ENCODE peak calls at places on chromosomes 5 and 9, in seven cellular contexts. S is HepG2, B is HCT116, E is GM12878, L is SK-N-SH, Y is K562, U is H1. F is an unnamed sample.
A peak's percentile ranks its signal among the peaks of the same experiment; 100 is the strongest.

GRCh38 chr5:11504794-11505193 is 399.5 kb downstream of the CTNND2 start:
- DNase-seq in S (no peak), B (no peak), E (no peak), L (no peak), Y (no peak), U (peak; percentile 9), F (no peak)

GRCh38 chr5:91194861-91195460 is 188.2 kb downstream of the ARRDC3 start:
- DNase-seq in S (no peak), B (no peak), E (no peak), L (no peak), Y (no peak), U (no peak), F (no peak)

GRCh38 chr9:684950-685340 is 156.6 kb upstream of the DMRT1 start:
- DNase-seq in S (peak; percentile 59), B (no peak), E (no peak), L (no peak), Y (no peak), U (no peak), F (no peak)

GRCh38 chr9:88312517-88313103 is 75.6 kb upstream of the SPIN1 start:
- DNase-seq in S (no peak), B (no peak), E (no peak), L (no peak), Y (no peak), U (no peak), F (no peak)

GRCh38 chr9:967851-968641 is 8.4 kb upstream of the DMRT3 start:
- DNase-seq in S (no peak), B (no peak), E (no peak), L (no peak), Y (no peak), U (no peak), F (peak; percentile 78)

GRCh38 chr5:54965806-54966205 is 19.6 kb downstream of the ESM1 start:
- DNase-seq in S (no peak), B (no peak), E (no peak), L (no peak), Y (no peak), U (no peak), F (peak; percentile 19)

GRCh38 chr5:124773291-124774001 is 27.0 kb upstream of the ZNF608 start:
- DNase-seq in S (no peak), B (no peak), E (no peak), L (peak; percentile 16), Y (no peak), U (no peak), F (no peak)

GRCh38 chr5:113271753-113272454 is 162.9 kb downstream of the TSSK1B start:
- DNase-seq in S (no peak), B (no peak), E (no peak), L (no peak), Y (no peak), U (no peak), F (no peak)

GRCh38 chr5:157571357-157571827 is 4.2 kb downstream of the ADAM19 start:
- DNase-seq in S (no peak), B (no peak), E (peak; percentile 75), L (no peak), Y (no peak), U (peak; percentile 23), F (no peak)

GRCh38 chr5:173323121-173323798 is 5.0 kb downstream of the STC2 start:
- DNase-seq in S (no peak), B (no peak), E (no peak), L (no peak), Y (no peak), U (no peak), F (peak; percentile 58)

GRCh38 chr5:103441523-103441922 is 121.1 kb downstream of the NUDT12 start:
- DNase-seq in S (no peak), B (no peak), E (no peak), L (no peak), Y (no peak), U (no peak), F (no peak)

GRCh38 chr9:71766663-71767062 is 1.6 kb downstream of the CEMIP2 start:
- DNase-seq in S (peak; percentile 87), B (no peak), E (peak; percentile 9), L (no peak), Y (no peak), U (no peak), F (no peak)

GRCh38 chr9:71769175-71770165 is 1.2 kb upstream of the CEMIP2 start:
- DNase-seq in S (peak; percentile 78), B (peak; percentile 75), E (no peak), L (peak; percentile 37), Y (peak; percentile 37), U (no peak), F (peak; percentile 23)

GRCh38 chr9:71765693-71766092 is 2.6 kb downstream of the CEMIP2 start:
- DNase-seq in S (peak; percentile 79), B (no peak), E (no peak), L (no peak), Y (no peak), U (no peak), F (no peak)

GRCh38 chr9:71768388-71769174 is at the start of gene CEMIP2:
- DNase-seq in S (peak; percentile 71), B (peak; percentile 62), E (no peak), L (peak; percentile 91), Y (peak; percentile 87), U (no peak), F (peak; percentile 50)

DNA sequence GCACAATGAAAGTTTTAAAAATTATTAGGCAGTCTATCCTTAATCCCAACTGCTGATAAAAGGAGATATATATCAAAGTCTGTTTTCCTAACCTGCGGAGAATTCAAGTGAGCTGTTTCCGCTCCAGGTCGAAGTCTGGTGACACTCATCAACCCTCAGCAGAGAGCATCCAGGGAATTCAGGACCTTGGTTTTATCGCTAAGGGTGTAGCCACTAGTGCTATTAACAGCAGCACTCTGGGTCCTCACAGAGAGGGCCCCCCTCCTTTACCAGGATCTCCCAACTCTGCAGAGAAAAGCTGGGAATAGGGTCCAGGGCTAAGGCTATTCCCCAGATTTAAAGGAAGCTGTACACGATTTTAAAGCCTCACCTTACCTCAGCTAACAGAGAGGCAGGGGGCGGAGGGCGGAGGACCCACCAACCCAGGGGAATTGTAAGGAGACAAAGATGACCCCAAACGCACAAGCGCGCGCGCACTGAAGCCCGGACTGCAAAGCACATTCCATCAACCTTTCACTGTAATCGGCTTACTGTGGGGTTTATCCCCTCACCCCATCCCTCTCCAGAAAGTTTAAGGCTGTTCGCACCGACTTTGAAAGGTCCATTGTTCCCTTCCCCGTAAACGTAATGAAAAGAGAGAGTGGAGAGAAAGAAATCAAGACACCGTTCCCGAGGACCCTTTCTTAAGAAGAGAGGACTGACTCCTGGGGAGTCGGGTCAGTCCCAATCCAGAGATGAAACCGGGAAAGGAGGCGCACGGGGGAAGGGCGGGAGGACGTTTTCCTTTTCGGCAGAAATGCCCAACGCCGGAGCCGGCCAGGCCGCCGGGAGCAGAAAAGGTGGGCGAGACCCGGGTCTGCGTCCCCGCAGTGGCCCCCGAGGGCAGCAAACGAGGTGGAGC is 642 bp downstream of the CEMIP2 start:
- DNase-seq in S (no peak), B (no peak), E (no peak), L (no peak), Y (peak; percentile 16), U (no peak), F (peak; percentile 11)
- TF ChIP-seq JUND in S (no peak), B (no peak), E (no peak), L (no peak), Y (no peak), U (no peak), F (no peak)

GRCh38 chr9:22238809-22239684 is 207.6 kb upstream of the DMRTA1 start:
- DNase-seq in S (peak; percentile 40), B (peak; percentile 37), E (no peak), L (no peak), Y (no peak), U (no peak), F (peak; percentile 62)
- TF ChIP-seq JUND in S (no peak), B (no peak), E (no peak), L (no peak), Y (no peak), U (no peak), F (no peak)

DNA sequence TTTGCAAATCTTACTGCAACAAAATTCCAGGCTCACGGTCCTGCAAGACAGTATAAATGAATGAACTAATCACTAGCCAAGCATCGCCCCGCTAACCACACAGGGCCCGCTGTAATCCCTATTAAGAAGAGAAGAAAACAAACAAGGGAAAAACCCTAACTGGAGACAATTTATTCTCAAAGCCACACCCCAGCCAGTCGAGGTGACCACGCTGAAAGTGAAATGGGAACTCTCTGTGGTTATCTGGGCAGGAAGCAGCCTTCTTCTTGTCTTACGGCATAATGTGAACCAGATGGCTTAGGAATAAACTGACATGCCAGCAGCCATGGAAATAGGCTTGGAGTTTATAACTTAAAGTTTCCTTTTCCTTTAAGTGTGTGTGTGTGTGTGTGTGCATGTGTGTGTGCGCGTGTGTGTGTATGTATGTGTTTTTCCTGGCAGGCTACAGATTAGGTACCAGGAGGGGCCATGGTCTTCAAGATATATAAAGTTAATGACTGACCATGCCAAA is 120.2 kb downstream of the SEMA6A start:
- DNase-seq in S (no peak), B (no peak), E (peak; percentile 63), L (peak; percentile 58), Y (no peak), U (no peak), F (no peak)
- TF ChIP-seq JUND in S (no peak), B (no peak), E (no peak), L (peak; percentile 60), Y (no peak), U (no peak), F (no peak)

GRCh38 chr5:79193643-79194042 is 42.3 kb upstream of the JMY start:
- DNase-seq in S (no peak), B (no peak), E (no peak), L (no peak), Y (no peak), U (no peak), F (no peak)
- TF ChIP-seq JUND in S (no peak), B (no peak), E (no peak), L (no peak), Y (peak; percentile 41), U (no peak), F (peak; percentile 47)

DNA sequence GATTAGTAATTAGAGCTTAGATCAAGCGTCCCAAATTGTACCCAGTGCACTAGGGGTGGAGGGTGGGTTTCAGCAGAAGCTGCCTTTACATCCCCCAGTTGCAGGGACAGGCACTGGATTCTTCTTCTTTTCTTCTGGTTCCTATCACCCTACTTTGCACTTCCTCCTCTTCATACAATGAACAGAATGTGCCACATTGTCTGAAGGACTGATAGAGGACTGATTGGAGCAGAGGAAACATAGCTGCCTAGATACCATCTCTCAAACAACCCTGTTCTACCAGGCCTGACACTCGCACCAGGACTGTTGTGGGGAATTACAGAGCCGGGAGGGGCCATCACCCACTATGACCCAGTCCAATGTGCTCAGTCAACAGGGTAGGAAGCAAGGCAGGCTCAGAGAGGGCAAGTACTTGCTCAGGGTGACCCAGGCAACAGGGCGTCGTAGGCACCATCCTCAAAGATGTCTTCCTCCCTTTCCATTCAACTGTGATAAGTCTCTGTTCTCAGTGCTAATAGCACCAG is 6.2 kb downstream of the LCP2 start:
- DNase-seq in S (no peak), B (no peak), E (no peak), L (no peak), Y (no peak), U (no peak), F (no peak)
- TF ChIP-seq JUND in S (no peak), B (no peak), E (no peak), L (no peak), Y (no peak), U (no peak), F (no peak)

F was measured in T47D.